ENCODE peak calls at places on chromosomes 3 and 15, in six cellular contexts. One of them, this sample, is unnamed. For H3K9me3, the result is how much of the 10 kb centered on the place peaks cover.

GRCh38 chr3:172559029-172559428 is 35.8 kb upstream of the TNFSF10 start:
- DNase-seq in breast epithelium: no peak
- DNase-seq in cardiac muscle cell: no peak
- DNase-seq in osteoblast: no peak
- DNase-seq in effector memory CD4-positive, alpha-beta T cell: no peak
- DNase-seq in transverse colon: no peak
- DNase-seq in this sample: no peak

GRCh38 chr3:37287776-37288175 is 113.4 kb upstream of the LRRFIP2 start:
- DNase-seq in cardiac muscle cell: no peak
- DNase-seq in osteoblast: no peak
- DNase-seq in transverse colon: no peak
- DNase-seq in effector memory CD4-positive, alpha-beta T cell: no peak
- DNase-seq in breast epithelium: no peak
- DNase-seq in this sample: no peak

GRCh38 chr3:56748663-56749231 is 53.0 kb downstream of the ARHGEF3 start:
- DNase-seq in breast epithelium: no peak
- DNase-seq in cardiac muscle cell: no peak
- DNase-seq in effector memory CD4-positive, alpha-beta T cell: no peak
- DNase-seq in osteoblast: no peak
- DNase-seq in transverse colon: no peak
- DNase-seq in this sample: no peak

GRCh38 chr15:72155021-72155621 is 36.9 kb downstream of the SENP8 start:
- DNase-seq in cardiac muscle cell: peak
- DNase-seq in osteoblast: peak
- DNase-seq in transverse colon: peak
- DNase-seq in breast epithelium: peak
- DNase-seq in effector memory CD4-positive, alpha-beta T cell: no peak
- DNase-seq in this sample: no peak

GRCh38 chr3:6510713-6511112 is 350.2 kb upstream of the GRM7 start:
- DNase-seq in breast epithelium: no peak
- DNase-seq in cardiac muscle cell: no peak
- DNase-seq in osteoblast: no peak
- DNase-seq in transverse colon: no peak
- DNase-seq in effector memory CD4-positive, alpha-beta T cell: no peak
- DNase-seq in this sample: no peak

GRCh38 chr3:12796171-12797123 is at the start of gene CAND2:
- DNase-seq in transverse colon: peak
- DNase-seq in effector memory CD4-positive, alpha-beta T cell: no peak
- DNase-seq in osteoblast: peak
- DNase-seq in breast epithelium: peak
- DNase-seq in cardiac muscle cell: peak
- DNase-seq in this sample: no peak

GRCh38 chr15:81858586-81858985 is 187.2 kb downstream of the MEX3B start:
- DNase-seq in transverse colon: no peak
- DNase-seq in effector memory CD4-positive, alpha-beta T cell: no peak
- DNase-seq in osteoblast: no peak
- DNase-seq in breast epithelium: no peak
- DNase-seq in cardiac muscle cell: no peak
- DNase-seq in this sample: no peak

GRCh38 chr3:191280111-191280510 is 49.1 kb upstream of the CCDC50 start:
- DNase-seq in osteoblast: no peak
- DNase-seq in cardiac muscle cell: no peak
- DNase-seq in breast epithelium: no peak
- DNase-seq in effector memory CD4-positive, alpha-beta T cell: no peak
- DNase-seq in transverse colon: no peak
- DNase-seq in this sample: no peak

GRCh38 chr15:24684313-24684712 is 8.7 kb downstream of the NPAP1 start:
- DNase-seq in effector memory CD4-positive, alpha-beta T cell: no peak
- DNase-seq in breast epithelium: no peak
- DNase-seq in osteoblast: no peak
- DNase-seq in cardiac muscle cell: no peak
- DNase-seq in transverse colon: no peak
- DNase-seq in this sample: no peak
- H3K9me3 ChIP-seq in effector memory CD4-positive, alpha-beta T cell: under half
- H3K9me3 ChIP-seq in breast epithelium: under half
- H3K9me3 ChIP-seq in osteoblast: under half
- H3K9me3 ChIP-seq in cardiac muscle cell: under half
- H3K9me3 ChIP-seq in transverse colon: under half
- H3K9me3 ChIP-seq in this sample: under half

GRCh38 chr15:64702816-64703631 is 72.4 kb downstream of the RBPMS2 start:
- DNase-seq in cardiac muscle cell: peak
- DNase-seq in effector memory CD4-positive, alpha-beta T cell: peak
- DNase-seq in breast epithelium: peak
- DNase-seq in osteoblast: peak
- DNase-seq in transverse colon: peak
- DNase-seq in this sample: no peak
- H3K9me3 ChIP-seq in cardiac muscle cell: under half
- H3K9me3 ChIP-seq in effector memory CD4-positive, alpha-beta T cell: under half
- H3K9me3 ChIP-seq in breast epithelium: under half
- H3K9me3 ChIP-seq in osteoblast: under half
- H3K9me3 ChIP-seq in transverse colon: under half
- H3K9me3 ChIP-seq in this sample: under half

GRCh38 chr3:474828-475227 is 278.3 kb downstream of the CHL1 start:
- DNase-seq in transverse colon: no peak
- DNase-seq in cardiac muscle cell: no peak
- DNase-seq in effector memory CD4-positive, alpha-beta T cell: no peak
- DNase-seq in breast epithelium: no peak
- DNase-seq in osteoblast: no peak
- DNase-seq in this sample: no peak
- H3K9me3 ChIP-seq in transverse colon: under half
- H3K9me3 ChIP-seq in cardiac muscle cell: under half
- H3K9me3 ChIP-seq in effector memory CD4-positive, alpha-beta T cell: under half
- H3K9me3 ChIP-seq in breast epithelium: under half
- H3K9me3 ChIP-seq in osteoblast: under half
- H3K9me3 ChIP-seq in this sample: under half

GRCh38 chr15:100722551-100723322 is 120.3 kb downstream of the ASB7 start:
- DNase-seq in transverse colon: no peak
- DNase-seq in osteoblast: peak
- DNase-seq in effector memory CD4-positive, alpha-beta T cell: no peak
- DNase-seq in breast epithelium: peak
- DNase-seq in cardiac muscle cell: no peak
- DNase-seq in this sample: no peak
- H3K9me3 ChIP-seq in transverse colon: under half
- H3K9me3 ChIP-seq in osteoblast: under half
- H3K9me3 ChIP-seq in effector memory CD4-positive, alpha-beta T cell: under half
- H3K9me3 ChIP-seq in breast epithelium: under half
- H3K9me3 ChIP-seq in cardiac muscle cell: under half
- H3K9me3 ChIP-seq in this sample: under half

GRCh38 chr3:137763594-137763938 is 549 bp upstream of the SOX14 start:
- DNase-seq in cardiac muscle cell: no peak
- DNase-seq in effector memory CD4-positive, alpha-beta T cell: no peak
- DNase-seq in osteoblast: peak
- DNase-seq in transverse colon: no peak
- DNase-seq in breast epithelium: no peak
- DNase-seq in this sample: no peak
- H3K9me3 ChIP-seq in cardiac muscle cell: under half
- H3K9me3 ChIP-seq in effector memory CD4-positive, alpha-beta T cell: under half
- H3K9me3 ChIP-seq in osteoblast: under half
- H3K9me3 ChIP-seq in transverse colon: under half
- H3K9me3 ChIP-seq in breast epithelium: under half
- H3K9me3 ChIP-seq in this sample: under half